ENCODE peak calls at places on chromosomes 3 and 15, in ten cellular contexts. One of them, this sample, is unnamed. For H3K4me1, the result is how much of the 10 kb centered on the place peaks cover.

GRCh38 chr3:28077566-28077965 is 163.9 kb upstream of the CMC1 start:
- DNase-seq in BE2C: no peak
- DNase-seq in neural progenitor cell: peak
- DNase-seq in tibial nerve: peak
- DNase-seq in astrocyte: peak
- DNase-seq in HCT116: peak
- DNase-seq in uterus: peak
- DNase-seq in tibial artery: peak
- DNase-seq in heart right ventricle: no peak
- DNase-seq in pancreas: peak
- DNase-seq in this sample: peak

GRCh38 chr15:95712785-95713184 is 617.7 kb upstream of the NR2F2 start:
- DNase-seq in BE2C: no peak
- DNase-seq in neural progenitor cell: no peak
- DNase-seq in tibial nerve: no peak
- DNase-seq in astrocyte: peak
- DNase-seq in HCT116: no peak
- DNase-seq in uterus: no peak
- DNase-seq in tibial artery: no peak
- DNase-seq in heart right ventricle: no peak
- DNase-seq in pancreas: no peak
- DNase-seq in this sample: no peak

GRCh38 chr3:146712826-146713225 is 107.7 kb upstream of the PLSCR5 start:
- DNase-seq in BE2C: no peak
- DNase-seq in neural progenitor cell: no peak
- DNase-seq in tibial nerve: no peak
- DNase-seq in astrocyte: no peak
- DNase-seq in HCT116: no peak
- DNase-seq in uterus: no peak
- DNase-seq in tibial artery: no peak
- DNase-seq in heart right ventricle: no peak
- DNase-seq in pancreas: no peak
- DNase-seq in this sample: no peak

GRCh38 chr3:66753670-66754069 is 244.4 kb upstream of the KBTBD8 start:
- DNase-seq in BE2C: no peak
- DNase-seq in neural progenitor cell: no peak
- DNase-seq in tibial nerve: no peak
- DNase-seq in astrocyte: no peak
- DNase-seq in HCT116: no peak
- DNase-seq in uterus: no peak
- DNase-seq in tibial artery: no peak
- DNase-seq in heart right ventricle: no peak
- DNase-seq in pancreas: no peak
- DNase-seq in this sample: no peak

GRCh38 chr3:188683032-188683491 is 488.7 kb upstream of the TPRG1 start:
- DNase-seq in BE2C: no peak
- DNase-seq in neural progenitor cell: no peak
- DNase-seq in tibial nerve: no peak
- DNase-seq in astrocyte: peak
- DNase-seq in HCT116: no peak
- DNase-seq in uterus: no peak
- DNase-seq in tibial artery: peak
- DNase-seq in heart right ventricle: no peak
- DNase-seq in pancreas: no peak
- DNase-seq in this sample: peak

GRCh38 chr3:36843065-36844051 is 79.0 kb upstream of the DCLK3 start:
- DNase-seq in BE2C: peak
- DNase-seq in neural progenitor cell: peak
- DNase-seq in tibial nerve: no peak
- DNase-seq in astrocyte: peak
- DNase-seq in HCT116: peak
- DNase-seq in uterus: no peak
- DNase-seq in tibial artery: no peak
- DNase-seq in heart right ventricle: no peak
- DNase-seq in pancreas: no peak
- DNase-seq in this sample: no peak

GRCh38 chr3:175729466-175729865 is 870.3 kb downstream of the NAALADL2 start:
- DNase-seq in BE2C: no peak
- DNase-seq in neural progenitor cell: no peak
- DNase-seq in tibial nerve: no peak
- DNase-seq in astrocyte: no peak
- DNase-seq in HCT116: no peak
- DNase-seq in uterus: no peak
- DNase-seq in tibial artery: no peak
- DNase-seq in heart right ventricle: no peak
- DNase-seq in pancreas: no peak
- DNase-seq in this sample: no peak

GRCh38 chr3:126116526-126116925 is 32.6 kb upstream of the SLC41A3 start:
- DNase-seq in BE2C: no peak
- DNase-seq in neural progenitor cell: no peak
- DNase-seq in tibial nerve: no peak
- DNase-seq in astrocyte: no peak
- DNase-seq in HCT116: no peak
- DNase-seq in uterus: peak
- DNase-seq in tibial artery: peak
- DNase-seq in heart right ventricle: no peak
- DNase-seq in pancreas: no peak
- DNase-seq in this sample: peak

GRCh38 chr3:71035314-71035713 is 548.2 kb downstream of the FOXP1 start:
- DNase-seq in BE2C: no peak
- DNase-seq in neural progenitor cell: no peak
- DNase-seq in tibial nerve: no peak
- DNase-seq in astrocyte: peak
- DNase-seq in HCT116: no peak
- DNase-seq in uterus: no peak
- DNase-seq in tibial artery: no peak
- DNase-seq in heart right ventricle: no peak
- DNase-seq in pancreas: no peak
- DNase-seq in this sample: no peak

GRCh38 chr3:129119365-129120100 is 2.1 kb downstream of the RAB43 start:
- DNase-seq in BE2C: no peak
- DNase-seq in neural progenitor cell: no peak
- DNase-seq in tibial nerve: no peak
- DNase-seq in astrocyte: no peak
- DNase-seq in HCT116: no peak
- DNase-seq in uterus: no peak
- DNase-seq in tibial artery: no peak
- DNase-seq in heart right ventricle: no peak
- DNase-seq in pancreas: peak
- DNase-seq in this sample: peak

GRCh38 chr3:107927361-107928083 is 163.3 kb downstream of the CD47 start:
- DNase-seq in BE2C: peak
- DNase-seq in neural progenitor cell: peak
- DNase-seq in tibial nerve: peak
- DNase-seq in astrocyte: peak
- DNase-seq in HCT116: peak
- DNase-seq in uterus: peak
- DNase-seq in tibial artery: peak
- DNase-seq in heart right ventricle: peak
- DNase-seq in pancreas: peak
- DNase-seq in this sample: peak

GRCh38 chr3:157624801-157625200 is 121.6 kb upstream of the VEPH1 start:
- DNase-seq in BE2C: no peak
- DNase-seq in neural progenitor cell: no peak
- DNase-seq in tibial nerve: no peak
- DNase-seq in astrocyte: no peak
- DNase-seq in HCT116: no peak
- DNase-seq in uterus: no peak
- DNase-seq in tibial artery: no peak
- DNase-seq in heart right ventricle: no peak
- DNase-seq in pancreas: no peak
- DNase-seq in this sample: no peak

GRCh38 chr3:179954226-179954870 is 82.4 kb downstream of the PEX5L start:
- DNase-seq in BE2C: no peak
- DNase-seq in neural progenitor cell: no peak
- DNase-seq in tibial nerve: no peak
- DNase-seq in astrocyte: no peak
- DNase-seq in HCT116: no peak
- DNase-seq in uterus: no peak
- DNase-seq in tibial artery: no peak
- DNase-seq in heart right ventricle: no peak
- DNase-seq in pancreas: no peak
- DNase-seq in this sample: no peak

GRCh38 chr3:147390589-147391569 is 15.5 kb downstream of the ZIC4 start:
- DNase-seq in BE2C: no peak
- DNase-seq in neural progenitor cell: peak
- DNase-seq in tibial nerve: no peak
- DNase-seq in astrocyte: no peak
- DNase-seq in HCT116: no peak
- DNase-seq in uterus: no peak
- DNase-seq in tibial artery: no peak
- DNase-seq in heart right ventricle: no peak
- DNase-seq in pancreas: no peak
- DNase-seq in this sample: no peak

GRCh38 chr3:66532613-66533012 is 31.8 kb upstream of the LRIG1 start:
- DNase-seq in BE2C: no peak
- DNase-seq in neural progenitor cell: no peak
- DNase-seq in tibial nerve: no peak
- DNase-seq in astrocyte: no peak
- DNase-seq in HCT116: no peak
- DNase-seq in uterus: no peak
- DNase-seq in tibial artery: no peak
- DNase-seq in heart right ventricle: no peak
- DNase-seq in pancreas: no peak
- DNase-seq in this sample: no peak

GRCh38 chr3:17195856-17196604 is 311.3 kb downstream of the PLCL2 start:
- DNase-seq in BE2C: no peak
- DNase-seq in neural progenitor cell: peak
- DNase-seq in tibial nerve: no peak
- DNase-seq in astrocyte: no peak
- DNase-seq in HCT116: no peak
- DNase-seq in uterus: no peak
- DNase-seq in tibial artery: no peak
- DNase-seq in heart right ventricle: no peak
- DNase-seq in pancreas: no peak
- DNase-seq in this sample: no peak

GRCh38 chr3:126036056-126036549 is 47.8 kb downstream of the SLC41A3 start:
- DNase-seq in BE2C: no peak
- DNase-seq in neural progenitor cell: no peak
- DNase-seq in tibial nerve: no peak
- DNase-seq in astrocyte: no peak
- DNase-seq in HCT116: no peak
- DNase-seq in uterus: no peak
- DNase-seq in tibial artery: no peak
- DNase-seq in heart right ventricle: no peak
- DNase-seq in pancreas: no peak
- DNase-seq in this sample: no peak

GRCh38 chr3:49279376-49279775 is 2.3 kb upstream of the C3orf62 start:
- DNase-seq in BE2C: no peak
- DNase-seq in neural progenitor cell: no peak
- DNase-seq in tibial nerve: no peak
- DNase-seq in astrocyte: peak
- DNase-seq in HCT116: no peak
- DNase-seq in uterus: no peak
- DNase-seq in tibial artery: no peak
- DNase-seq in heart right ventricle: no peak
- DNase-seq in pancreas: no peak
- DNase-seq in this sample: no peak

GRCh38 chr3:8020459-8020858 is 481.2 kb upstream of the LMCD1 start:
- DNase-seq in BE2C: peak
- DNase-seq in neural progenitor cell: no peak
- DNase-seq in tibial nerve: no peak
- DNase-seq in astrocyte: no peak
- DNase-seq in HCT116: no peak
- DNase-seq in uterus: no peak
- DNase-seq in tibial artery: no peak
- DNase-seq in heart right ventricle: no peak
- DNase-seq in pancreas: no peak
- DNase-seq in this sample: no peak

DNA sequence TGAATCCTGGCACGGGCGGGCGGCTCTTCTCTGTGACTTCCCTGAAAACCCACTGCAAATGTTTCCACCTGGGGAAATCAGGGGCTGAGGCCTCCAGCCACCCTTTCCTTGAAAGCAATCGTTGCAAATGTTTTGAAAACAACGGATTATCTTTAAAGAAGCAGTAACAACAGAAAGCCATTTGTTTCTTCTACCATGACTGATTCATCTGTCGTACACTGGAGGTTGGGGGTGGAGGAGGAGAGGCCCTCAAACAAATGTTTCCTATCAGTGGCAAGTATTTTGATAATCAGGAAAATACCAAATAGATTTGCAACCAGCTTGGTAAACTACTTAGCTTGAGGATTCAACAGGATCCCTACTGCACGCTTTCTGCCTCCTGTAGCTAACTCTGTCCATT is 114.9 kb downstream of the PDZRN3 start:
- DNase-seq in BE2C: no peak
- DNase-seq in neural progenitor cell: no peak
- DNase-seq in tibial nerve: no peak
- DNase-seq in astrocyte: no peak
- DNase-seq in HCT116: no peak
- DNase-seq in uterus: no peak
- DNase-seq in tibial artery: no peak
- DNase-seq in heart right ventricle: no peak
- DNase-seq in pancreas: no peak
- DNase-seq in this sample: no peak
- H3K4me1 ChIP-seq in BE2C: under half
- H3K4me1 ChIP-seq in neural progenitor cell: under half
- H3K4me1 ChIP-seq in tibial nerve: under half
- H3K4me1 ChIP-seq in astrocyte: under half
- H3K4me1 ChIP-seq in HCT116: under half
- H3K4me1 ChIP-seq in uterus: under half
- H3K4me1 ChIP-seq in tibial artery: under half
- H3K4me1 ChIP-seq in heart right ventricle: half or more
- H3K4me1 ChIP-seq in pancreas: under half
- H3K4me1 ChIP-seq in this sample: under half

GRCh38 chr15:79450648-79451047 is 18.5 kb downstream of the MINAR1 start:
- DNase-seq in BE2C: no peak
- DNase-seq in neural progenitor cell: peak
- DNase-seq in tibial nerve: no peak
- DNase-seq in astrocyte: no peak
- DNase-seq in HCT116: no peak
- DNase-seq in uterus: no peak
- DNase-seq in tibial artery: no peak
- DNase-seq in heart right ventricle: no peak
- DNase-seq in pancreas: no peak
- DNase-seq in this sample: no peak
- TF ChIP-seq CTCF in BE2C: peak
- TF ChIP-seq CTCF in neural progenitor cell: peak
- TF ChIP-seq CTCF in tibial nerve: no peak
- TF ChIP-seq CTCF in astrocyte: peak
- TF ChIP-seq CTCF in HCT116: peak
- TF ChIP-seq CTCF in uterus: no peak
- TF ChIP-seq CTCF in tibial artery: no peak
- TF ChIP-seq CTCF in heart right ventricle: no peak
- TF ChIP-seq CTCF in pancreas: no peak
- TF ChIP-seq CTCF in this sample: peak

GRCh38 chr15:60375255-60375809 is 22.5 kb downstream of the ANXA2 start:
- DNase-seq in BE2C: no peak
- DNase-seq in neural progenitor cell: no peak
- DNase-seq in tibial nerve: no peak
- DNase-seq in astrocyte: no peak
- DNase-seq in HCT116: no peak
- DNase-seq in uterus: no peak
- DNase-seq in tibial artery: no peak
- DNase-seq in heart right ventricle: no peak
- DNase-seq in pancreas: no peak
- DNase-seq in this sample: no peak
- H3K4me1 ChIP-seq in BE2C: under half
- H3K4me1 ChIP-seq in neural progenitor cell: under half
- H3K4me1 ChIP-seq in tibial nerve: half or more
- H3K4me1 ChIP-seq in astrocyte: half or more
- H3K4me1 ChIP-seq in HCT116: half or more
- H3K4me1 ChIP-seq in uterus: under half
- H3K4me1 ChIP-seq in tibial artery: under half
- H3K4me1 ChIP-seq in heart right ventricle: half or more
- H3K4me1 ChIP-seq in pancreas: under half
- H3K4me1 ChIP-seq in this sample: half or more

GRCh38 chr3:156449712-156450574 is 105.0 kb downstream of the SSR3 start:
- DNase-seq in BE2C: peak
- DNase-seq in neural progenitor cell: peak
- DNase-seq in tibial nerve: peak
- DNase-seq in astrocyte: peak
- DNase-seq in HCT116: peak
- DNase-seq in uterus: no peak
- DNase-seq in tibial artery: no peak
- DNase-seq in heart right ventricle: no peak
- DNase-seq in pancreas: no peak
- DNase-seq in this sample: no peak
- TF ChIP-seq CTCF in BE2C: peak
- TF ChIP-seq CTCF in neural progenitor cell: peak
- TF ChIP-seq CTCF in tibial nerve: peak
- TF ChIP-seq CTCF in astrocyte: peak
- TF ChIP-seq CTCF in HCT116: peak
- TF ChIP-seq CTCF in uterus: peak
- TF ChIP-seq CTCF in tibial artery: peak
- TF ChIP-seq CTCF in heart right ventricle: peak
- TF ChIP-seq CTCF in pancreas: peak
- TF ChIP-seq CTCF in this sample: peak